ENCODE peak calls at places on chromosome 2, in eight cellular contexts. D, H, B, W, J, X, E and F are unnamed samples.
A peak's percentile ranks its signal among the peaks of the same experiment; 100 is the strongest.

GRCh38 chr2:23662941-23663729 is 263.8 kb downstream of the ATAD2B start:
- DNase-seq in X (peak; percentile 71), E (no peak), W (peak; percentile 22), H (no peak), D (no peak), J (peak; percentile 83), B (peak; percentile 58), F (peak; percentile 46)

GRCh38 chr2:31386648-31387047 is 27.9 kb downstream of the XDH start:
- DNase-seq in D (no peak), J (no peak), X (no peak), H (no peak), B (no peak), E (no peak), W (no peak), F (peak; percentile 17)

GRCh38 chr2:240604291-240604938 is 17.9 kb downstream of the CAPN10 start:
- DNase-seq in H (peak; percentile 53), E (peak; percentile 73), D (peak; percentile 88), W (no peak), J (peak; percentile 88), X (peak; percentile 83), B (peak; percentile 81), F (peak; percentile 93)

GRCh38 chr2:65331361-65331760 is 101.0 kb downstream of the SPRED2 start:
- DNase-seq in H (no peak), X (peak; percentile 45), W (no peak), E (no peak), B (no peak), D (no peak), J (no peak), F (no peak)

GRCh38 chr2:143787674-143788073 is 658.5 kb downstream of the ARHGAP15 start:
- DNase-seq in J (no peak), B (no peak), H (no peak), E (no peak), X (no peak), D (no peak), W (no peak), F (no peak)

GRCh38 chr2:201267278-201268030 is 7.1 kb downstream of the CASP8 start:
- DNase-seq in H (no peak), D (no peak), W (no peak), B (no peak), X (no peak), J (no peak), E (no peak), F (no peak)

GRCh38 chr2:85106489-85107180 is 26.6 kb upstream of the TCF7L1 start:
- DNase-seq in H (no peak), D (no peak), X (no peak), B (no peak), E (no peak), J (no peak), W (no peak), F (no peak)

GRCh38 chr2:341017-341542 is 53.2 kb upstream of the ALKAL2 start:
- DNase-seq in X (no peak), B (no peak), E (no peak), J (no peak), H (no peak), W (no peak), D (no peak), F (no peak)

GRCh38 chr2:230124235-230124634 is 55.5 kb upstream of the SLC16A14 start:
- DNase-seq in D (no peak), E (no peak), J (no peak), W (no peak), B (no peak), X (no peak), H (no peak), F (no peak)

GRCh38 chr2:221370076-221370941 is 201.8 kb downstream of the EPHA4 start:
- DNase-seq in H (no peak), B (no peak), D (no peak), J (no peak), X (no peak), W (no peak), E (no peak), F (no peak)

GRCh38 chr2:40680547-40680946 is 228.7 kb upstream of the SLC8A1 start:
- DNase-seq in J (no peak), B (no peak), H (no peak), D (no peak), W (no peak), X (no peak), E (no peak), F (no peak)

GRCh38 chr2:73291093-73291460 is 2.3 kb downstream of the EGR4 start:
- DNase-seq in W (no peak), H (no peak), E (peak; percentile 40), J (no peak), X (peak; percentile 58), D (no peak), B (peak; percentile 37), F (peak; percentile 55)

GRCh38 chr2:4139711-4140110 is 436.3 kb downstream of the DCDC2C start:
- DNase-seq in E (no peak), W (peak; percentile 15), X (no peak), D (no peak), H (no peak), J (no peak), B (no peak), F (no peak)

GRCh38 chr2:160635488-160635887 is 141.9 kb upstream of the RBMS1 start:
- DNase-seq in J (no peak), H (no peak), D (peak; percentile 60), X (no peak), W (no peak), E (no peak), B (no peak), F (peak; percentile 46)

GRCh38 chr2:170610615-170611014 is 104.5 kb upstream of the SP5 start:
- DNase-seq in B (no peak), X (no peak), H (no peak), D (no peak), W (no peak), E (no peak), J (no peak), F (no peak)

GRCh38 chr2:158297606-158298005 is 158.9 kb downstream of the CCDC148 start:
- DNase-seq in J (no peak), E (no peak), W (no peak), X (no peak), H (no peak), B (no peak), D (no peak), F (no peak)

GRCh38 chr2:45134726-45135125 is 125.5 kb upstream of the SIX2 start:
- DNase-seq in X (peak; percentile 12), W (no peak), J (no peak), D (no peak), E (no peak), B (no peak), H (no peak), F (no peak)

GRCh38 chr2:99153921-99154604 is 679 bp downstream of the TSGA10 start:
- DNase-seq in E (no peak), J (no peak), B (no peak), X (peak; percentile 15), W (no peak), D (no peak), H (no peak), F (peak; percentile 29)

GRCh38 chr2:240958366-240959213 is 39.8 kb upstream of the SNED1 start:
- DNase-seq in D (peak; percentile 18), W (no peak), J (peak; percentile 55), X (no peak), H (peak; percentile 19), B (no peak), E (no peak), F (no peak)

GRCh38 chr2:33791625-33792024 is 192.5 kb upstream of the FAM98A start:
- DNase-seq in J (no peak), E (no peak), X (no peak), W (no peak), B (no peak), H (no peak), D (no peak), F (no peak)

GRCh38 chr2:134407154-134407890 is 153.4 kb downstream of the MGAT5 start:
- DNase-seq in J (no peak), D (no peak), E (no peak), H (no peak), X (no peak), W (no peak), B (no peak), F (no peak)

DNA sequence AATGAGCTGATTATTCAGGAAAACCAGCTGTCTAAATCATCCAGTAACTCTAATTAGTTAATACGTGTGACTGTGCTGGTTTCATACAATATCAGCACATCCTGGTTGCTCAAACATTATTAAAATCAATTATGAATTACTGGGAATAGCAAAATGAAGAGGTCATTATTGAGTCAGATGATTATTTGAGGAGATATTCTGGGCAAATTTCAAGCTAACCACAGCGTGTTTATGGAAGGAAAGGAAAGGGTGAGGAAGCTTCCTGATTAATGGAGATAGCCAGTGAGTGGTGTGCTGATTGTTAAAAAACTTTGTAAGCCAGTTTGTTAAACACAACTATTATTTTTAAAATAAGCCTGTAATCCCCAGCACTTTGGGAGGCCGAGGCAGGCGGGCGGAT is 321.6 kb upstream of the TFPI start:
- DNase-seq in B (no peak), J (no peak), X (no peak), E (no peak), H (no peak), W (no peak), D (no peak), F (no peak)
- H3K27ac ChIP-seq in B (no peak overlapping the region), J (no peak overlapping the region), X (no peak overlapping the region), E (no peak overlapping the region), H (peak overlapping the region; percentile 1), W (no peak overlapping the region), D (no peak overlapping the region), F (no peak overlapping the region)

DNA sequence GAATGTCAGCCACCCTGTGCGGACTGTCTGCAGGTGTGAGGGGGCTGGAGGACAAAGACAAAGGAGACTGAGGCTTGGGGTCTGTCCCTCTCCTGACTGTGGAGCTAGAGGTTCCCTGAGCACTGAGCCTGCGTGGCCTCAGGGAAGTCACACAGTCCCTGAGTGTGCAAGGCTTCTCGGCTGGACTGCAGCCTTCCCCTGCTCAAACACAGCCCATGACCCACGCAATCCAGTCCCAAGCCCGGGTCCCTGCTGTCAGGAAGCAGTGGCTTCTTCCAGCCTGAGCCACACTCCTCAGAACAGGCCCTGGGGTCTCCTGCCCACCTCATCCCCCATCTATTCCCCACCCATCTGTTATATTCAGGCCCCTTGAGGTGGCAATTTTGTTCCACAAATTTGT is 2.7 kb downstream of the ASTL start:
- DNase-seq in W (no peak), E (no peak), J (no peak), X (no peak), B (no peak), D (no peak), H (no peak), F (no peak)
- TF ChIP-seq POLR2A in W (no peak), E (no peak), J (no peak), X (no peak), B (no peak), D (no peak), H (no peak), F (no peak)

GRCh38 chr2:173613386-173613785 is 258.7 kb downstream of the CDCA7 start:
- DNase-seq in X (no peak), D (no peak), E (no peak), B (no peak), H (no peak), W (no peak), J (no peak), F (no peak)

GRCh38 chr2:173612354-173612753 is 257.7 kb downstream of the CDCA7 start:
- DNase-seq in W (no peak), X (no peak), E (no peak), D (no peak), B (no peak), H (no peak), J (no peak), F (no peak)

GRCh38 chr2:173614265-173614930 is 259.7 kb downstream of the CDCA7 start:
- DNase-seq in H (no peak), W (no peak), D (no peak), B (no peak), E (no peak), X (no peak), J (no peak), F (no peak)
- H3K27ac ChIP-seq in H (no peak overlapping the region), W (no peak overlapping the region), D (no peak overlapping the region), B (no peak overlapping the region), E (no peak overlapping the region), X (no peak overlapping the region), J (no peak overlapping the region), F (no peak overlapping the region)

GRCh38 chr2:168490015-168490874 is 34.2 kb downstream of the CERS6 start:
- DNase-seq in H (no peak), B (no peak), E (no peak), J (no peak), W (no peak), X (no peak), D (no peak), F (no peak)
- TF ChIP-seq POLR2A in H (no peak), B (no peak), E (no peak), J (no peak), W (no peak), X (no peak), D (no peak), F (no peak)